ENCODE peak calls at places on chromosome 13, in eight cellular contexts. G is ovary; U is RWPE1; Q is CD8-positive, alpha-beta T cell; K is Peyer's patch; W is endodermal cell; J is fibroblast of pulmonary artery; R is astrocyte of the cerebellum. B is an unnamed sample.

GRCh38 chr13:21117104-21117809 is 55.9 kb upstream of the LATS2 start:
- DNase-seq in J (no peak), K (no peak), G (no peak), W (no peak), U (no peak), Q (no peak), R (no peak), B (no peak)

GRCh38 chr13:42750858-42751257 is 30.5 kb upstream of the FAM216B start:
- DNase-seq in U (no peak), K (no peak), J (no peak), R (no peak), Q (no peak), W (no peak), G (no peak), B (no peak)

GRCh38 chr13:39596685-39597084 is 6.3 kb downstream of the LHFPL6 start:
- DNase-seq in G (no peak), U (no peak), K (no peak), Q (no peak), R (no peak), W (no peak), J (no peak), B (no peak)

GRCh38 chr13:81409284-81409683 is 1068.4 kb upstream of the SPRY2 start:
- DNase-seq in Q (no peak), W (no peak), J (no peak), U (no peak), R (no peak), K (no peak), G (no peak), B (no peak)

GRCh38 chr13:32334676-32335075 is 19.4 kb downstream of the BRCA2 start:
- DNase-seq in U (no peak), R (no peak), W (no peak), J (peak), Q (no peak), K (no peak), G (no peak), B (no peak)

GRCh38 chr13:75871059-75871458 is 234.9 kb downstream of the LMO7 start:
- DNase-seq in Q (no peak), K (no peak), U (no peak), J (no peak), W (no peak), R (no peak), G (no peak), B (no peak)

GRCh38 chr13:90545070-90545840 is 802.2 kb upstream of the MIR17HG start:
- DNase-seq in R (no peak), U (peak), J (peak), G (no peak), Q (no peak), W (no peak), K (no peak), B (peak)

GRCh38 chr13:48526269-48526668 is 6.6 kb downstream of the RCBTB2 start:
- DNase-seq in R (no peak), W (no peak), J (no peak), K (no peak), Q (peak), U (no peak), G (no peak), B (no peak)

GRCh38 chr13:44710576-44710975 is 134.4 kb upstream of the TSC22D1 start:
- DNase-seq in U (peak), R (peak), W (no peak), G (no peak), Q (no peak), K (no peak), J (peak), B (no peak)

GRCh38 chr13:44470623-44471562 is 97.3 kb downstream of the SERP2 start:
- DNase-seq in W (no peak), G (no peak), J (peak), K (no peak), R (peak), Q (no peak), U (peak), B (no peak)

GRCh38 chr13:110187501-110188161 is 119.3 kb downstream of the COL4A1 start:
- DNase-seq in G (no peak), J (peak), R (peak), U (peak), K (no peak), Q (no peak), W (no peak), B (peak)

GRCh38 chr13:89267734-89268133 is 1596.6 kb downstream of the SLITRK5 start:
- DNase-seq in G (no peak), K (no peak), U (no peak), J (no peak), Q (no peak), W (no peak), R (peak), B (no peak)

GRCh38 chr13:93108111-93108581 is 118.5 kb upstream of the GPC6 start:
- DNase-seq in W (no peak), U (no peak), Q (no peak), R (no peak), K (no peak), J (peak), G (no peak), B (no peak)

GRCh38 chr13:35672611-35673010 is 196.1 kb upstream of the MAB21L1 start:
- DNase-seq in U (no peak), K (no peak), G (no peak), R (no peak), W (no peak), J (no peak), Q (no peak), B (no peak)

GRCh38 chr13:110415669-110416068 is 108.6 kb downstream of the COL4A2 start:
- DNase-seq in U (peak), J (no peak), G (no peak), W (peak), R (no peak), K (no peak), Q (no peak), B (no peak)

DNA sequence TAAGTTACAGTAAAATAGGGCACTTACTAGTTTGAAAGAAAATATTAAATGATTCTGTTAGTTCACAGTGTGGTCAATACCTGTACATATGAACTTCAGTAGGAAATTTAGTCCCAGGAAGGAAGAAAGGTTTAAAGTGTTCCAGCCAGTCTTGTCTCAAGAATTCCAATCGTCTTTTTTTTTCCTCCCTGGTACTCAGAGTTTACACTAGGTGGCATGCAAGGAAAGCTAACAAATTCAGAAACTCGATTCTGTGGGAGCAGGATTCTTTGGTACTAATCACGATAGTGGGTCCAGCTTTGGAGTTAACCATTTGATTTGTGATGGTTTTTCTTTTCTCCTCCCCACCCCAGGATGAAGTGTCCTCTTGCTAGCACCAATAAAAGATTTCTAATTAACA is 43.6 kb downstream of the POLR1D start:
- DNase-seq in G (no peak), J (no peak), R (no peak), U (peak), Q (no peak), K (no peak), W (no peak), B (no peak)
- TF ChIP-seq CTCF in G (no peak), J (peak), R (peak), U (no peak), Q (no peak), K (no peak), W (peak), B (peak)

DNA sequence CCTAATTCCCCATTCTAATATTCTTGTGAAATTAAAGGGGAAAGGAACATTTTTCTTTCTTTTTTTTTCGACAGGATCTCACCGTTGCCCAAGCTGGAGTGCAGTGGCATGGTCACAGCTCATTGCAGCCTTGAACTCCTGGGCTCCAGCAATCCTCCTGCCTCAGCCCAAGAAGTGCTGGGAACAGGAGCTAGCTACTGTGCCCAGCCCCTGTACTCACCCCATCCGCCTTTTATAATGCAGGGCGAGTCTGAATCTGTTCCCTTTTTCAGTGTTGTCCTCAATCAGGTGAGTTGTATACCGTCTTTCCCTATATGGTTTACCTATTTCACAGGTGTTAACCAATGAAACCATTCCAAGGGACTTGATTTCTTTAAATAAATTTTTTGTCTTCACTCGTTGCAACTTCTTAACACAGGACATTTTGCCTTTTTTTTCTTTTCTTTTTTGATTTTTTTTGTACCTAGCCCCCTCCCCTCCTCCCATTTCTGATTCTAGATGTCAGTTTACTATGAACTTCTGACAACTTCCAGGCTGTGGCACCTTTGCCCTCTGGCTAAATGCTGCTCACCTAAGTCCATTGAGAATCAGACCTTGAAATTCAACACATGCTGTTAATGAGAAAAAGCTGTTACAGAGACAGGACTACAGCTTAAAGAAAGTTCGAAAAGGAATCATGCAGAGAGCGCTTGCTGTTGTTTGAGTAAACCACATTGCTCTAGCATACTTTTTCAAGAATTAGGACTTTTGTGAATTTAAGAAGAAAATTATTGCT is 562.1 kb upstream of the KLF12 start:
- DNase-seq in W (no peak), Q (no peak), K (no peak), J (no peak), U (no peak), G (no peak), R (no peak), B (no peak)
- TF ChIP-seq CTCF in W (no peak), Q (no peak), K (no peak), J (no peak), U (no peak), G (no peak), R (no peak), B (no peak)

DNA sequence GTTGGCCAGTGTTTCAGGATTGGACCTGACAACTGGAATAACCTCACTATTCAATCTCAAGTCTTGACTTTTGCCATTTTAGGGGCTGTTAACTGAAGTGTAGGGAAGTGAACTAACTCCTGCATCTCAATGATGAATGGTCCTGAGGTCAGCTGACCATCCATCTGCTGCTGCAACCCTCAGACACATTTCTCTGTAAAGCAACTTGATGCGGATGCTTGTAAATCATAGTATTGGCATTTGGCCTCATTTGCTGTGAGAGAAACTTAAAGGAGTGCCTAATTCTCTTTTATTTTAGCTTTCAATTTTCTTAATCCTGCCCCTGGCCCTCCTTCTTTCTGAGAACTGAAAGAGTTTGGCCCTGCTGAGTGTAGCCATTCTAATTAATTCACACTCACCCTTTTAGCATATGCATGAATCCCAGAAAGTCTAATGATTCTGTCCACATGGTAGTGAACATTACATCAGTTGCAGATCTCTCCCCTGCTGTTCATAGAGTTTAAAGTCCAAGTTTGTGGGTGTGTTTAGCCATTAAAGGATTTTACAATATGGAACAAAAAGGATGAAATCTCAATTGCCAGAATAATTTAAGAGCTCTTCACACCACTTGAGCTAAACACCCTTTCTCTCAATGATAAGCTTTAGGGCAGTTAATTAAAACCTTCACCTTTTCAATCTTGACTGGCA is 1531.5 kb upstream of the SLC10A2 start:
- DNase-seq in K (no peak), J (no peak), U (no peak), Q (no peak), G (no peak), R (no peak), W (no peak), B (no peak)
- TF ChIP-seq CTCF in K (no peak), J (no peak), U (no peak), Q (no peak), G (no peak), R (no peak), W (no peak), B (no peak)

DNA sequence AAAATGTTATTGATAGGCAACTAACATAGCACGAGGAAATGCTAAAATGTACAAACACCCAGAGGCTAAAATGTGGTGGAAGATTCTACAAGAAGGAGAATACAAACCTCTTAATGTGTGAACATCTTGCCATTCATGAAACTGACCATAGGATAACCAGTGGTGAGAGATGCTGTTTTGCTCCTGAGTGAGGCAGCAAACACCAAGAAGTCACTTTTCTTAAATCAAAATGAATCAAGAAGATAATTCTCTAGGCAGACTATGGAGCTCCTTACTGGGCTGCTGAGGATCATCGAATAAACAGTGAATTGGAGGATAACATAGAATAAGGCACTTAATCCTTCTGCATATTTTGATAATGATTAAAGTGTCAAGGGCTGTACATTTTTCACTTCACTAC is 375.4 kb upstream of the SLITRK6 start:
- DNase-seq in U (no peak), K (no peak), J (no peak), W (no peak), Q (no peak), G (no peak), R (no peak), B (no peak)
- TF ChIP-seq CTCF in U (no peak), K (no peak), J (no peak), W (peak), Q (no peak), G (no peak), R (peak), B (no peak)

DNA sequence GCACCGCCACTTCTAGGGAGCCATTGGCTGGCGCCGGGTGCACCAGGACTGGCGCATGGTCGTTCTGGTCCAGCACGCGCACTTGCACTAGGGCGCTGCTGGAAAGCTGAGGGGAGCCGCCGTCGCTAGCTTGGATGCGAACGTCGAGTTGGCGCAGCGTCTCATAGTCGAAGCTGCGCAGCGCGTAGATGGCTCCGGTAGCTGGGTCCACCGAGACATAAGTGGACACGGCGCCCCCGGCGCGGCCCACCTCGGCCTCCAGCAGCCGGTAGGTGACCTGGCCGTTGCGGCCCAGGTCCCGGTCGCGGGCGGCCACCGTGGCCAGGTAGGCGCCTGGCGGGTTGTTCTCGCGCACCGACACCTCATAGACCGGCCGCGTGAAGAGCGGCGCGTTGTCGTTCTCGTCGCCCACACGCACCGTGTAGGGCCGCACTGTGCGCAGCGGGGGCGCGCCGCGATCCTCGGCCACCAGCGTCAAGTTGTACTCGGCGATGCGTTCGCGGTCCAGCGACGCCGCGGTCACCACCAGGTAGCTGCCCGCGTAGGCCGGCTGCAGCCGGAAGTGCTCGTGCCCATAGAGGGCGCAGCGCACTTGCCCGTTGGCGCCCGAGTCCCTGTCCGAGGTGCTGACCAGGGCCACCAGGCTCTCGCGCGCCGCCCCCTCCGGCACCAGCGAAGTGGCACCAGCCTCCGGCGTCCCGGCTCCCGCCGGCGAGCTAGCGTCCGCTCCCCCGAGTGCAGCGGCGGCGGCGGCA is 1.7 kb downstream of the PCDH8 start:
- DNase-seq in R (no peak), G (peak), J (peak), U (peak), K (peak), Q (no peak), W (peak), B (peak)
- TF ChIP-seq CTCF in R (peak), G (no peak), J (peak), U (no peak), K (peak), Q (no peak), W (peak), B (peak)

GRCh38 chr13:51767100-51767499 is 36.9 kb downstream of the DHRS12 start:
- DNase-seq in Q (no peak), G (no peak), K (no peak), J (no peak), W (peak), R (no peak), U (no peak), B (no peak)
- TF ChIP-seq CTCF in Q (no peak), G (no peak), K (no peak), J (no peak), W (peak), R (no peak), U (no peak), B (no peak)

DNA sequence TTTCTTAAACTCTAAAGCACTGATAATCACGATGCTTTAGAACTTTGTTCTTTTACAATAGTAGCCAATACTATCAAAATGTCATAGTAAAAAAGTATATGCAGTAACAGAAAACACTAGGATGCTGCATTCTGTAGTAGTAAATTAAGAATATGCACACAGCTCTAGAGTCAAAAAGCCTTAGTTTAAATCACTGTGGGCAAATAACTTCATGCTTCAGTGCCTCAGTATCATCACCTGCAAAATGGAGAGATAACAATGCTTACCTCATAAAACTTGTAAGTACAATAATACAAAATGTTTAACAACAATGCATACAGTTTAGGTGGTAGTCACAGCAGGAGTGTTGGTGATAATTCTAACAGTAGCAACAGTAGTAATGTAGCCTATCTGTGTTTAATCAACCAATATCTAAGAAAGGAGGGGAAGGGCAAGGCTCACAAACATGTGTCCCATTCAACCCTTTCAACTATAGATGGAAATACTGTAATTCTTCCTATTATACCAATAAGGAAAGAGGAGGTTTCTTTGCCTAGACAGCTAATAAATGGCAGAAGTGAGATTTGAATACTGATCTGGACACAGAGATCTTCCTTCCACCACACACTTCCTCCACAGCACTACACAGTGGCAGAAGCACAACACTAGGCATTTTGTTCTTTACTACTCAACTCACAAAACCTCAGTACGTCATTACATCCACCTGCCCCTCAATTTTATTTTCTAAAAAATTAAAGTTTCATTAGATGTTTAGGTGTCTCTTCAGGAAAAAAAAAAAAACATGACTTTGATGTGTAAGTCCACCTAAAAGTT is 4.6 kb downstream of the RBM26 start:
- DNase-seq in J (no peak), W (no peak), G (no peak), K (no peak), Q (no peak), R (no peak), U (no peak), B (no peak)
- TF ChIP-seq CTCF in J (no peak), W (no peak), G (no peak), K (no peak), Q (no peak), R (no peak), U (no peak), B (no peak)

DNA sequence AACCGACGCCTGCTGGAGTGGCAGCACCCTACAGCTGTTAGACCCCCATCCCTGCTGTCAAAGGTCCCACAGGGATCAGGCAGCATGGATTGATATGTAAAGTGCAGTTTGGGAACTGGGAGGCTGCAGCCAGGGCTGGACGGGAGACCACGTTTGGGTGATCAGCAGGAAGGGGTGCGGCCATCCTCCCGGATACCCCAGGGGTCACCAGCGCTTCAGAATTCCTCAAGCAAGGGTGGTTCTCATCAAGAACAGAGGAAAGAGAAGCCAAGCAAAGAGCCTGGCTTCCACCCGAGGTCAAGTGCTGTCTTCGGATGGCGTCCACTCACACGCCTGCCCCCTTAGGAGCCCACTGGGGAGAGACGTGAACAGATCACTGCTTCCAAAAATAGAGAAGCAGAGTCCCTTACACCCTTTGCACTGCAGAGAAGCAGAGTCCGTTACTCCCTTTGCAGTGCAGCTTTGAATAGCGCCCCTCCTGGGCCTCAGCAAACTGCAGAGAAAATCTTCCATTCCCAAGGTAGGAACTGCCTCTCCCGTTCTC is 35.5 kb downstream of the DHRS12 start:
- DNase-seq in R (no peak), J (no peak), K (no peak), G (no peak), U (no peak), W (peak), Q (no peak), B (peak)
- TF ChIP-seq CTCF in R (no peak), J (no peak), K (no peak), G (no peak), U (no peak), W (peak), Q (no peak), B (no peak)

B was measured in testis.